ENCODE peak calls at places on chromosomes 5 and 9, in five cellular contexts. C is heart right ventricle; K is IMR-90; P is testis; N is CD8-positive, alpha-beta T cell. Y is an unnamed sample.

GRCh38 chr5:180806351-180807011 is 3.9 kb upstream of the MGAT1 start:
- DNase-seq in C (no peak), K (no peak), P (peak; percentile 22), N (no peak), Y (no peak)

GRCh38 chr9:93295456-93296076 is 111.6 kb downstream of the WNK2 start:
- DNase-seq in C (no peak), K (no peak), P (peak; percentile 14), N (no peak), Y (no peak)

GRCh38 chr5:177509991-177510566 is 453 bp upstream of the DOK3 start:
- DNase-seq in C (no peak), K (no peak), P (no peak), N (no peak), Y (no peak)

GRCh38 chr5:85985167-85985566 is 632.6 kb upstream of the COX7C start:
- DNase-seq in C (no peak), K (no peak), P (no peak), N (no peak), Y (no peak)

GRCh38 chr9:125525846-125526619 is 181.0 kb downstream of the MAPKAP1 start:
- DNase-seq in C (peak; percentile 69), K (peak; percentile 89), P (no peak), N (no peak), Y (no peak)

GRCh38 chr5:81907012-81907411 is 64.8 kb upstream of the ATG10 start:
- DNase-seq in C (no peak), K (peak; percentile 14), P (no peak), N (no peak), Y (no peak)

GRCh38 chr5:107873877-107874276 is 203.1 kb upstream of the EFNA5 start:
- DNase-seq in C (no peak), K (no peak), P (no peak), N (no peak), Y (no peak)

GRCh38 chr5:84251503-84251902 is 133.2 kb downstream of the EDIL3 start:
- DNase-seq in C (no peak), K (no peak), P (no peak), N (no peak), Y (no peak)

GRCh38 chr5:149959406-149960236 is 937 bp upstream of the SLC26A2 start:
- DNase-seq in C (no peak), K (peak; percentile 58), P (no peak), N (no peak), Y (no peak)

GRCh38 chr9:111236337-111236736 is 93.7 kb downstream of the OR2K2 start:
- DNase-seq in C (no peak), K (peak; percentile 37), P (no peak), N (no peak), Y (no peak)

GRCh38 chr5:67142816-67143215 is 53.8 kb downstream of the CD180 start:
- DNase-seq in C (no peak), K (no peak), P (no peak), N (no peak), Y (no peak)

GRCh38 chr5:18394154-18394804 is 760.0 kb downstream of the TAF11L14 start:
- DNase-seq in C (no peak), K (peak; percentile 18), P (peak; percentile 70), N (no peak), Y (peak; percentile 66)

GRCh38 chr5:40410231-40410861 is 269.4 kb upstream of the PTGER4 start:
- DNase-seq in C (peak; percentile 32), K (peak; percentile 49), P (no peak), N (peak; percentile 67), Y (no peak)

GRCh38 chr9:114798793-114799427 is 6.9 kb downstream of the TNFSF15 start:
- DNase-seq in C (no peak), K (no peak), P (no peak), N (no peak), Y (no peak)

GRCh38 chr5:72378636-72379289 is 58.6 kb downstream of the PTCD2 start:
- DNase-seq in C (peak; percentile 38), K (peak; percentile 86), P (no peak), N (no peak), Y (no peak)

GRCh38 chr5:154607746-154608145 is 129.7 kb upstream of the HAND1 start:
- DNase-seq in C (no peak), K (no peak), P (no peak), N (no peak), Y (no peak)

GRCh38 chr5:78504726-78505431 is 143.7 kb downstream of the LHFPL2 start:
- DNase-seq in C (peak; percentile 95), K (peak; percentile 100), P (peak; percentile 80), N (no peak), Y (peak; percentile 56)

GRCh38 chr5:106392766-106393165 is 1278.0 kb downstream of the EFNA5 start:
- DNase-seq in C (no peak), K (peak; percentile 51), P (no peak), N (no peak), Y (no peak)

GRCh38 chr9:14179449-14179848 is 134.5 kb downstream of the NFIB start:
- DNase-seq in C (no peak), K (no peak), P (no peak), N (no peak), Y (no peak)

GRCh38 chr5:142869883-142870282 is 99.7 kb downstream of the ARHGAP26 start:
- DNase-seq in C (no peak), K (peak; percentile 11), P (peak; percentile 38), N (no peak), Y (no peak)

GRCh38 chr9:34437006-34437925 is 21.1 kb downstream of the FAM219A start:
- DNase-seq in C (peak; percentile 57), K (peak; percentile 79), P (peak; percentile 76), N (peak; percentile 20), Y (no peak)

GRCh38 chr5:97968346-97968745 is 785.3 kb upstream of the RIOK2 start:
- DNase-seq in C (no peak), K (peak; percentile 22), P (no peak), N (no peak), Y (no peak)

GRCh38 chr9:38081356-38082108 is 12.5 kb upstream of the SHB start:
- DNase-seq in C (no peak), K (no peak), P (no peak), N (no peak), Y (no peak)

GRCh38 chr5:92779536-92779935 is 801.5 kb downstream of the NR2F1-AS1 start:
- DNase-seq in C (no peak), K (no peak), P (no peak), N (no peak), Y (no peak)

GRCh38 chr5:92778261-92778660 is 802.8 kb downstream of the NR2F1-AS1 start:
- DNase-seq in C (no peak), K (no peak), P (no peak), N (no peak), Y (no peak)

GRCh38 chr5:92777421-92777820 is 803.6 kb downstream of the NR2F1-AS1 start:
- DNase-seq in C (no peak), K (peak; percentile 8), P (no peak), N (no peak), Y (no peak)

GRCh38 chr5:92775711-92776615 is 805.1 kb downstream of the NR2F1-AS1 start:
- DNase-seq in C (no peak), K (peak; percentile 62), P (no peak), N (no peak), Y (no peak)

DNA sequence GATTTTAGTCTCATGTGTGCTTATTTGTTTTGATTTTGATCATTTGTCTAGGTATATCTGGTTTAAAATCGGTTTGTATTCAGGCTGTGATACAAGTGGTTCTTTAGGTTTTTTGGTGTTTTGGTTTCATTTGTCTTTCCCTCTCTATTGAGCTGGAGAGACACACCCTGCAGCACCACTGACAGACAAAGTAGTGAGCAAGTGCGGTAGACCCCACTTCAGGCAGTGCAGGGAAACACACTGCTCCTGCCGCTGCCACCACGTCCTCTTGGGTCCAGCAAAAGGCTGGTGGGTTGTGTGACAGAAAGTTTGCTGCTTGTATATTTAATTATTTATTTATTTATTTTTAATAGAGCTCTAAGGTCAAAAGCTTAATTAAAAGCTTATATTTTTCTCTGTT is 801.0 kb downstream of the NR2F1-AS1 start:
- DNase-seq in C (no peak), K (no peak), P (no peak), N (no peak), Y (no peak)
- H3K27ac ChIP-seq in C (no peak overlapping the region), K (no peak overlapping the region), P (no peak overlapping the region), N (no peak overlapping the region), Y (no peak overlapping the region)

DNA sequence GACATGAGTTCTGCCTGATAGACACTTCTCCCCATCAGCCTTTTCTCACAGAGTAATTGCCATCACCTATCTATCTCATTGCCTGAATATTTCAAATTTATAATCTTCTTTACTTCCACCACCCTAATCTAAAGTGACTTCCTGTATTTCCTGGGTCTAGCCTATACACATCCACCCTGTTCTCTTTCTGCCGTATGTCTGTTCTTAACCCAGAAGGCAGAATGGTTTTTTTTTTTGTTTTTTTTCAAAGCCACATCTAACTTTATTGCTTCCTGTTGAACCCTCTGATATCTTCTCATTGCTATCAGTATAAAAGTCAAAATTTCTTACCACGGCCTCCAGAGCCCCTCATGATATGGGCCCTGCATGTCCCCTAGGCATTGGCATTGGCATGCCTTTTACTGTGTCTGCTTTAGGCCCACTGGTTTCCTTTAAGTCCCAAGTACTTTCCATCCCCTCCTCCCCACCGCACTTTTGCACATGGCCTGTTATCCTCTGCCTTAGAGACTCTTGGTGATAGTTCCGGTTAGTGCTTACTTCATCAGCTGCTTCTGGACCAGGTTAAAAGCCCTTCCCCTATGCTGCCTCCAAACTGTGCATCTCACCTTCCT is 159.9 kb downstream of the MAN2A1 start:
- DNase-seq in C (no peak), K (no peak), P (no peak), N (no peak), Y (no peak)
- TF ChIP-seq CTCF in C (no peak), K (no peak), P (no peak), N (no peak), Y (no peak)

DNA sequence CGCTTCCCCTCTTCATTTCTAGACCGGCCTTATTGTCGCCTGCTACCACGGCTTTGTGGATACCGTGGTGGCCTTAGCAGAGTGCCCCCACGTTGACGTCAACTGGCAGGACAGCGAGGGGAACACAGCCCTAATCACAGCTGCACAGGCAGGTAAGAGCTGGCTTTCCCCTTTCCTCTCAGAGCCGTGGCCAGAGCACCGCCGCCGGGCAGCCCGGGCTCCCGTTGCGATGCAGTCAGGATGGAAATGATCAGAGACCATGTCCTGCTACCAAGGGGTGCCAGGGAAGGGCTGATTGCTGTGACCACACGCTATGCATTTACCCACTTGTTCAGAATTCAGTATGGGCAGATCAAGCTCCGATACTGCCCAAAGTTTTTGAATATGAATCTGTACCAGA is 54.4 kb downstream of the ANKRD33B start:
- DNase-seq in C (no peak), K (no peak), P (no peak), N (no peak), Y (no peak)
- H3K36me3 ChIP-seq in C (no peaks in the 10 kb centered on the region), K (peaks cover 28% of the 10 kb centered on the region), P (no peaks in the 10 kb centered on the region), N (no peaks in the 10 kb centered on the region), Y (no peaks in the 10 kb centered on the region)

GRCh38 chr5:111394580-111394979 is 117.8 kb downstream of the STARD4 start:
- DNase-seq in C (no peak), K (peak; percentile 91), P (no peak), N (no peak), Y (no peak)

GRCh38 chr5:111392181-111392580 is 120.2 kb downstream of the STARD4 start:
- DNase-seq in C (no peak), K (no peak), P (no peak), N (no peak), Y (no peak)

GRCh38 chr5:111399113-111399512 is 113.2 kb downstream of the STARD4 start:
- DNase-seq in C (no peak), K (no peak), P (no peak), N (no peak), Y (no peak)

GRCh38 chr5:111401906-111402305 is 110.4 kb downstream of the STARD4 start:
- DNase-seq in C (no peak), K (no peak), P (no peak), N (no peak), Y (no peak)

GRCh38 chr5:111398013-111398412 is 114.3 kb downstream of the STARD4 start:
- DNase-seq in C (no peak), K (no peak), P (no peak), N (no peak), Y (no peak)
- H3K27ac ChIP-seq in C (no peak overlapping the region), K (no peak overlapping the region), P (no peak overlapping the region), N (no peak overlapping the region), Y (no peak overlapping the region)

GRCh38 chr5:136780518-136780917 is 415.2 kb upstream of the TRPC7 start:
- DNase-seq in C (no peak), K (no peak), P (no peak), N (no peak), Y (no peak)
- TF ChIP-seq CTCF in C (no peak), K (no peak), P (no peak), N (no peak), Y (no peak)